ENCODE peak calls at places on chromosomes 3 and 15, in six cellular contexts. T, H, G, P, K and V are unnamed samples.
A peak's percentile ranks its signal among the peaks of the same experiment; 100 is the strongest.

GRCh38 chr15:58212909-58213526 is 74.8 kb downstream of the AQP9 start:
- DNase-seq in T (peak; percentile 74), H (no peak), G (no peak), P (no peak), K (no peak), V (no peak)

GRCh38 chr3:14640157-14640562 is 11.4 kb upstream of the CCDC174 start:
- DNase-seq in T (peak; percentile 49), H (no peak), G (no peak), P (no peak), K (no peak), V (no peak)

GRCh38 chr3:47283596-47284364 is 1.0 kb downstream of the KLHL18 start:
- DNase-seq in T (peak; percentile 63), H (no peak), G (no peak), P (no peak), K (no peak), V (no peak)

GRCh38 chr3:190902292-190902691 is 39.8 kb upstream of the GMNC start:
- DNase-seq in T (no peak), H (no peak), G (no peak), P (no peak), K (no peak), V (no peak)

GRCh38 chr15:100653608-100654007 is 51.2 kb downstream of the ASB7 start:
- DNase-seq in T (no peak), H (no peak), G (no peak), P (no peak), K (no peak), V (no peak)

GRCh38 chr15:89361451-89362202 is 27.0 kb upstream of the POLG start:
- DNase-seq in T (peak; percentile 78), H (peak; percentile 5), G (peak; percentile 61), P (peak; percentile 53), K (peak; percentile 6), V (no peak)

GRCh38 chr3:61562810-61563613 is 1.6 kb downstream of the PTPRG start:
- DNase-seq in T (peak; percentile 66), H (no peak), G (peak; percentile 24), P (peak; percentile 33), K (no peak), V (no peak)

GRCh38 chr3:65793495-65794200 is 245.1 kb downstream of the MAGI1 start:
- DNase-seq in T (no peak), H (no peak), G (no peak), P (peak; percentile 25), K (no peak), V (no peak)

GRCh38 chr15:57565326-57565725 is 26.4 kb upstream of the MYZAP start:
- DNase-seq in T (no peak), H (no peak), G (no peak), P (peak; percentile 76), K (no peak), V (no peak)

GRCh38 chr3:138389841-138390581 is 41.6 kb downstream of the MRAS start:
- DNase-seq in T (peak; percentile 96), H (peak; percentile 90), G (peak; percentile 54), P (no peak), K (peak; percentile 65), V (peak; percentile 87)

GRCh38 chr15:74799843-74800558 is 12.6 kb upstream of the LMAN1L start:
- DNase-seq in T (peak; percentile 70), H (no peak), G (peak; percentile 72), P (peak; percentile 89), K (no peak), V (no peak)

GRCh38 chr3:46992231-46992630 is 12.8 kb downstream of the NBEAL2 start:
- DNase-seq in T (no peak), H (no peak), G (no peak), P (no peak), K (no peak), V (no peak)

GRCh38 chr3:158094235-158094916 is 11.8 kb downstream of the SHOX2 start:
- DNase-seq in T (no peak), H (no peak), G (no peak), P (no peak), K (no peak), V (no peak)

GRCh38 chr3:142966808-142967207 is 3.3 kb upstream of the PAQR9 start:
- DNase-seq in T (no peak), H (no peak), G (no peak), P (no peak), K (no peak), V (no peak)

GRCh38 chr15:50234764-50235163 is 30.8 kb downstream of the HDC start:
- DNase-seq in T (no peak), H (no peak), G (no peak), P (no peak), K (no peak), V (no peak)

GRCh38 chr15:81897011-81897677 is 148.7 kb downstream of the MEX3B start:
- DNase-seq in T (peak; percentile 62), H (peak; percentile 10), G (no peak), P (no peak), K (peak; percentile 32), V (peak; percentile 18)

GRCh38 chr3:17079933-17080332 is 195.2 kb downstream of the PLCL2 start:
- DNase-seq in T (no peak), H (no peak), G (no peak), P (no peak), K (no peak), V (no peak)

GRCh38 chr15:55587321-55588069 is 650 bp downstream of the PYGO1 start:
- DNase-seq in T (peak; percentile 77), H (no peak), G (peak; percentile 5), P (peak; percentile 17), K (no peak), V (no peak)

GRCh38 chr15:79977431-79977940 is 6.5 kb upstream of the BCL2A1 start:
- DNase-seq in T (peak; percentile 31), H (no peak), G (peak; percentile 20), P (no peak), K (no peak), V (no peak)

GRCh38 chr3:194395201-194395600 is 3.9 kb downstream of the GP5 start:
- DNase-seq in T (no peak), H (no peak), G (no peak), P (peak; percentile 49), K (no peak), V (no peak)

GRCh38 chr3:194395767-194396527 is 3.1 kb downstream of the GP5 start:
- DNase-seq in T (peak; percentile 45), H (no peak), G (peak; percentile 51), P (peak; percentile 64), K (no peak), V (no peak)

GRCh38 chr3:194396561-194396896 is 2.5 kb downstream of the GP5 start:
- DNase-seq in T (peak; percentile 34), H (no peak), G (no peak), P (no peak), K (no peak), V (no peak)

GRCh38 chr3:194397757-194398312 is 1.2 kb downstream of the GP5 start:
- DNase-seq in T (no peak), H (no peak), G (no peak), P (no peak), K (no peak), V (no peak)

DNA sequence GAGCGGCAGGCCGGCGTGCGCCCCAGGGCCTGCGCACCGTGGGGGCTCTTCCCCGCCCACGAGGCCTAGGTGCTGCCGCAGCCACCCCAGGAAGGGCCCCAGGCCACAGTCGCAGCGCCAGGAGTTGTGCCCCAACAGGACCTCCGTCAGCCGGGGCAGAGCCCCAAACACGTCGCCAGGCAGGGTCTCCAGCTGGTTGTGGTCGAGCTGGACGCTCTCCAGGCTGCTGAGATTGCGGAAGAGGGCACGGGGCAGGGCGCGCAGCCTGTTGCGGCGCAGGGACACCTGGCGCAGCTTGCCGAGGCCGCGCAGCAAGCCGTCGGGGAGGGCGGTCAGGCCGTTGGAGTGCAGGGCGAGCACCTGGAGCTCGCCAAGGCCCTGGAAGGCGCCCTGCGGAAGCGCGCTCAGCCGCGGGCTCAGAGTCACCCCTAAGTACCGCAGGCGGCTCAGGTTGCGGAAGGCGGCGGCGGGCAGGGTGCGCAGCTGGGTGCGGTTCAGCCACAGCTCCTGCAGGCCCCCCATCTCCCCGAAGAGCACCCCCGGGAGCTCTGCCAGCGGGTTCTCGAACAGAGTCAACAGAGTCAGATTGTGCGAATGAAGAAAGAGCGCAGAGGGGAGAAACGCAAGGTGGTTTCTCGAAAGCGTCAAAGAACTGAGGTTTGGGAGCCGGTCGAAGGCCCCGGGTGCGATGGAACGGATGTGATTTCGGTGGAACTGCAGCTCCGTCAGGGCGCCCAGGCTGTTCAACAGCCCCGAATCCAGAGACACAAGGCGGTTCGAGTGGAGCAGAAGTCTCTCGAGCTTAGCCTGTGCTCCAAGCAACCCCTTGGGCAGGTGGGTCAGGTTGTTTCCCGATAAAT is 1.9 kb downstream of the GP5 start:
- DNase-seq in T (no peak), H (no peak), G (no peak), P (no peak), K (no peak), V (no peak)
- H3K4me3 ChIP-seq in T (no peak overlapping the region), H (no peak overlapping the region), G (peak overlapping the region; percentile 12), P (peak overlapping the region; percentile 22), K (no peak overlapping the region), V (no peak overlapping the region)

GRCh38 chr3:2262204-2262603 is 163.5 kb downstream of the CNTN4 start:
- DNase-seq in T (no peak), H (no peak), G (no peak), P (no peak), K (no peak), V (no peak)
- H3K4me3 ChIP-seq in T (no peak overlapping the region), H (no peak overlapping the region), G (no peak overlapping the region), P (no peak overlapping the region), K (no peak overlapping the region), V (no peak overlapping the region)

GRCh38 chr3:19911452-19911851 is 22.6 kb downstream of the EFHB start:
- DNase-seq in T (no peak), H (no peak), G (no peak), P (no peak), K (no peak), V (no peak)
- H3K4me3 ChIP-seq in T (no peak overlapping the region), H (no peak overlapping the region), G (no peak overlapping the region), P (no peak overlapping the region), K (no peak overlapping the region), V (no peak overlapping the region)

GRCh38 chr3:119294889-119295769 is 946 bp downstream of the ARHGAP31 start:
- DNase-seq in T (peak; percentile 70), H (no peak), G (peak; percentile 48), P (peak; percentile 53), K (no peak), V (no peak)

GRCh38 chr3:119294402-119294888 is 262 bp downstream of the ARHGAP31 start:
- DNase-seq in T (peak; percentile 67), H (no peak), G (peak; percentile 42), P (peak; percentile 64), K (no peak), V (no peak)

GRCh38 chr3:119297169-119297568 is 3.0 kb downstream of the ARHGAP31 start:
- DNase-seq in T (peak; percentile 90), H (no peak), G (no peak), P (no peak), K (no peak), V (no peak)

GRCh38 chr3:119296723-119297122 is 2.5 kb downstream of the ARHGAP31 start:
- DNase-seq in T (peak; percentile 20), H (no peak), G (no peak), P (no peak), K (no peak), V (no peak)

DNA sequence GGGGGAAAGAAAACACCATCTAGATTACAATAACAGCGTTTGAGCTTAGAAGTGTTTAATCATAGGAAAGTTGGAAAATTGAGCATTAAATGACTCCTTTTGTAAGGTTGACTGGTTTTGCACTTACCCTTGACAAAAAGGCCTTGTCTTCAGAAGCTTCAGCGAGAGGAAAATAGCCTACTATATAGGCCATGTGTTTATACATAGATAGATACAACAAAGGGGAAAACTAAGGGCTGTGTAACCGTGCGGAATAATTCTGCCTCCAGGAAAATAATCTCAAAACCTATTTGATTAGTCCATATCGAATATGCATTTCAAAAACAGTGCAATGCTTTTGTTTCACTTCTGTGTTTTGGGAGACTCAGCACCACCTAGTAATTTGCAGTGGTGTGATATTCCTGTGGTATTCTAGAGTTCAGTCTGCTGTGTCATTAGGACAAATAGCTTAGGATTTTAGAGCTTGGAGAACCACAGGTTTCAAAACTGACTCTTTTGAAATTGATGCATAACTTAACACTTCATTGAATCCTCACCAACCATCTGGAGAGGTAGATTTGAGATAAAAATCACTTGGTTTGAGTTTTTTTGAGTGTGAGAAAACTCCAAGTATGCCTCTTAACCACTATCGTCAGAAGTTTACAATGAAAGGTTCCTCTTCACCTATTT is 1.8 kb downstream of the ARHGAP31 start:
- DNase-seq in T (peak; percentile 73), H (peak; percentile 20), G (no peak), P (no peak), K (no peak), V (no peak)
- H3K4me3 ChIP-seq in T (peak overlapping the region; percentile 93), H (peak overlapping the region; percentile 73), G (peak overlapping the region; percentile 97), P (no peak overlapping the region), K (peak overlapping the region; percentile 76), V (peak overlapping the region; percentile 64)